ENCODE peak calls at places on chromosomes 7 and 10, in nine cellular contexts. C is adipocyte; Q is heart left ventricle; R is AG04450; F is pancreas; H is tibial nerve; Z is psoas muscle; E is SK-N-SH; V is effector memory CD4-positive, alpha-beta T cell. K is an unnamed sample.

GRCh38 chr10:97017474-97017903 is 168.3 kb downstream of the SLIT1 start:
- DNase-seq in F (no peak), Z (no peak), V (no peak), Q (no peak), C (no peak), R (no peak), E (no peak), H (no peak), K (no peak)

GRCh38 chr7:29204491-29205281 is 10.1 kb downstream of the CHN2 start:
- DNase-seq in C (no peak), Z (no peak), Q (no peak), R (no peak), F (no peak), E (no peak), H (no peak), V (no peak), K (no peak)

GRCh38 chr10:119190954-119191619 is 12.5 kb upstream of the PRDX3 start:
- DNase-seq in F (no peak), R (no peak), Z (no peak), V (no peak), Q (no peak), E (no peak), H (no peak), C (no peak), K (no peak)

GRCh38 chr7:16883918-16884317 is 2.1 kb upstream of the AGR3 start:
- DNase-seq in R (no peak), Q (no peak), H (no peak), C (no peak), F (no peak), Z (no peak), V (no peak), E (no peak), K (no peak)

GRCh38 chr10:49738616-49739360 is 23.3 kb downstream of the OGDHL start:
- DNase-seq in Z (no peak), V (no peak), F (peak; percentile 58), R (no peak), H (no peak), Q (no peak), E (peak; percentile 25), C (no peak), K (no peak)

GRCh38 chr10:21238044-21238443 is 287.4 kb downstream of the SKIDA1 start:
- DNase-seq in Z (no peak), V (no peak), F (no peak), H (no peak), Q (no peak), E (no peak), C (no peak), R (no peak), K (no peak)

GRCh38 chr7:87475359-87476178 is at the start of gene ABCB4:
- DNase-seq in C (peak; percentile 51), H (no peak), F (peak; percentile 54), Z (peak; percentile 28), R (no peak), Q (peak; percentile 23), E (peak; percentile 89), V (no peak), K (peak; percentile 43)

GRCh38 chr7:70714506-70715038 is 417.4 kb upstream of the GALNT17 start:
- DNase-seq in E (no peak), F (no peak), V (no peak), C (no peak), Q (no peak), Z (no peak), R (no peak), H (no peak), K (no peak)

GRCh38 chr7:1548944-1549343 is 7.1 kb downstream of the TMEM184A start:
- DNase-seq in Q (no peak), Z (no peak), E (no peak), F (no peak), R (no peak), H (no peak), V (no peak), C (no peak), K (no peak)

GRCh38 chr7:66140924-66141323 is 26.3 kb downstream of the CRCP start:
- DNase-seq in F (no peak), Q (peak; percentile 55), R (no peak), V (no peak), E (peak; percentile 52), Z (peak; percentile 67), H (peak; percentile 60), C (peak; percentile 77), K (peak; percentile 50)

DNA sequence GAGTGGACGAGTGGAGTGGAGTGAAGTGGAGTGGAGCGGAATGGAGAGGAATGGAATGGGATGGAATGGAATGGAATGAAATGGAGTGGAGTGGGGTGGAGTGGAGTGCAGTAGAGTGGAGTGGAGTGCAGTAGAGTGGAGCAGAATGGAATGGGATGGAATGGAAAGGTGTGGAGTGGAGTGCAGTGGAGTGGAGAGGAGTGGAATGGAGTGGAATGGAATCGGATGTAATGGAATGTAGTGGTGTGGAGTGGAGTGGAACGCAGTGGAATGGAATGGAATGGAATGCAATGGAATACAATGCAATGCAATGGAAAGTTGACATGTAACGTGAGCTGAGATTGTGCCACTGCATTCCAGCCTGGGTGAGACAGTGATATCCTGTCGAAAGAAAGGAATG is 46.4 kb downstream of the ZNF716 start:
- DNase-seq in F (no peak), R (no peak), E (no peak), C (no peak), V (no peak), Q (no peak), H (no peak), Z (no peak), K (no peak)
- H3K9me3 ChIP-seq in F (no peaks in the 10 kb centered on the region), R (peaks cover 47% of the 10 kb centered on the region), E (peaks cover 4% of the 10 kb centered on the region), C (peaks cover 56% of the 10 kb centered on the region), V (peaks cover 14% of the 10 kb centered on the region), Q (peaks cover 72% of the 10 kb centered on the region), H (peaks cover 56% of the 10 kb centered on the region), Z (peaks cover 14% of the 10 kb centered on the region), K (no peaks in the 10 kb centered on the region)

GRCh38 chr7:2689343-2689847 is 1.4 kb downstream of the AMZ1 start:
- DNase-seq in Z (no peak), V (no peak), F (no peak), Q (no peak), R (no peak), H (no peak), E (no peak), C (no peak), K (no peak)

GRCh38 chr7:2686101-2686500 is 1.9 kb upstream of the AMZ1 start:
- DNase-seq in R (no peak), E (no peak), C (no peak), H (no peak), F (no peak), V (no peak), Z (no peak), Q (no peak), K (no peak)

GRCh38 chr7:2688409-2689342 is 674 bp downstream of the AMZ1 start:
- DNase-seq in Q (no peak), R (no peak), E (peak; percentile 72), H (no peak), F (no peak), Z (no peak), C (peak; percentile 36), V (no peak), K (no peak)

GRCh38 chr7:2687338-2687869 is 598 bp upstream of the AMZ1 start:
- DNase-seq in E (peak; percentile 93), R (no peak), H (no peak), V (no peak), F (peak; percentile 80), C (peak; percentile 71), Q (no peak), Z (no peak), K (no peak)

GRCh38 chr7:2687881-2688318 is at the start of gene AMZ1:
- DNase-seq in H (no peak), E (peak; percentile 80), C (peak; percentile 72), Q (no peak), F (no peak), Z (no peak), R (no peak), V (no peak), K (peak; percentile 34)
- H3K4me3 ChIP-seq in H (peak within 1 kb of the TSS; percentile 7), E (peak within 1 kb of the TSS; percentile 27), C (no peak within 1 kb of the TSS), Q (peak within 1 kb of the TSS; percentile 48), F (no peak within 1 kb of the TSS), Z (peak within 1 kb of the TSS; percentile 46), R (peak within 1 kb of the TSS; percentile 44), V (no peak within 1 kb of the TSS), K (peak within 1 kb of the TSS; percentile 22)

GRCh38 chr10:59580257-59580863 is 129.3 kb downstream of the SLC16A9 start:
- DNase-seq in Z (no peak), C (peak; percentile 70), V (no peak), H (no peak), E (peak; percentile 45), Q (no peak), F (no peak), R (peak; percentile 29), K (no peak)

GRCh38 chr10:59585046-59585700 is 124.5 kb downstream of the SLC16A9 start:
- DNase-seq in Z (no peak), H (no peak), R (no peak), Q (no peak), E (peak; percentile 29), V (no peak), F (no peak), C (no peak), K (peak; percentile 73)

GRCh38 chr10:59582058-59582457 is 127.6 kb downstream of the SLC16A9 start:
- DNase-seq in Z (no peak), C (no peak), R (no peak), H (no peak), E (no peak), Q (no peak), V (no peak), F (no peak), K (no peak)

GRCh38 chr10:59586407-59586891 is 123.2 kb downstream of the SLC16A9 start:
- DNase-seq in H (no peak), E (no peak), Z (no peak), F (no peak), R (no peak), V (no peak), C (no peak), Q (no peak), K (no peak)

DNA sequence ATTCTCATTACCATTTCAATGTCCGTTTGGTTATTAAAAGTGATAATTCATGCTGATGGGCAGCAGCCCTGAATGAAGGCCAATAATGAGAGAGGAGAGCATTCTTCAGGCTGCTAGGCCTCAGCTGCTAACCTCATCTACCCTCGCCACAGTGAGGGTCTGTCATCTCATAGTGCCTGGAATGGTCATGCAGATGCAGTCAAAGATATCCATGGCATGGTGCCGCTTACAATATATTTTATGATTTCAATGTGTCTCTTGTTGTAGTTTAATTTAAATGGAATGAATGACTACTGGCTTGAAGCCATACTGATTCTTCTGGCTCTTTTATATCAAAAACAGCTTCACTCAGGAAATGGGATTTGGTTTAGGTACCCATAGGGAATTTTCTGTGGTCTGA is 126.9 kb downstream of the SLC16A9 start:
- DNase-seq in H (no peak), E (peak; percentile 22), F (no peak), Z (no peak), C (no peak), R (no peak), Q (no peak), V (no peak), K (no peak)
- H3K9me3 ChIP-seq in H (no peaks in the 10 kb centered on the region), E (no peaks in the 10 kb centered on the region), F (no peaks in the 10 kb centered on the region), Z (no peaks in the 10 kb centered on the region), C (no peaks in the 10 kb centered on the region), R (no peaks in the 10 kb centered on the region), Q (no peaks in the 10 kb centered on the region), V (no peaks in the 10 kb centered on the region), K (no peaks in the 10 kb centered on the region)

GRCh38 chr7:82443044-82443800 is at the start of gene CACNA2D1:
- DNase-seq in Q (peak; percentile 49), C (peak; percentile 81), F (peak; percentile 71), V (no peak), H (no peak), E (peak; percentile 86), Z (peak; percentile 49), R (no peak), K (peak; percentile 36)
- H3K4me3 ChIP-seq in Q (peak within 1 kb of the TSS; percentile 77), C (peak within 1 kb of the TSS; percentile 96), F (peak within 1 kb of the TSS; percentile 49), V (no peak within 1 kb of the TSS), H (peak within 1 kb of the TSS; percentile 64), E (peak within 1 kb of the TSS; percentile 100), Z (peak within 1 kb of the TSS; percentile 79), R (peak within 1 kb of the TSS; percentile 80), K (peak within 1 kb of the TSS; percentile 65)